ENCODE peak calls at places on chromosomes 5 and 9, in five cellular contexts. J is neuronal stem cell, W is H9, G is IMR-90, U is H1. Q is an unnamed sample.

GRCh38 chr5:93874080-93874479 is 132.7 kb upstream of the POU5F2 start:
- DNase-seq in J (no peak), W (no peak), G (peak), U (no peak), Q (no peak)

GRCh38 chr5:84292788-84293653 is 91.7 kb downstream of the EDIL3 start:
- DNase-seq in J (no peak), W (no peak), G (no peak), U (no peak), Q (no peak)

GRCh38 chr5:160260006-160260775 is 30.9 kb downstream of the FABP6 start:
- DNase-seq in J (no peak), W (no peak), G (peak), U (no peak), Q (no peak)

GRCh38 chr5:23445573-23445972 is 61.8 kb upstream of the PRDM9 start:
- DNase-seq in J (no peak), W (no peak), G (no peak), U (no peak), Q (no peak)

GRCh38 chr5:72408602-72409001 is 88.4 kb downstream of the PTCD2 start:
- DNase-seq in J (no peak), W (no peak), G (peak), U (no peak), Q (no peak)

GRCh38 chr5:148353634-148354033 is 18.3 kb downstream of the SPINK9 start:
- DNase-seq in J (no peak), W (no peak), G (no peak), U (no peak), Q (no peak)

GRCh38 chr5:54159153-54159836 is 151.1 kb downstream of the ARL15 start:
- DNase-seq in J (no peak), W (no peak), G (peak), U (no peak), Q (peak)

GRCh38 chr5:52580921-52581320 is 206.8 kb upstream of the ITGA1 start:
- DNase-seq in J (no peak), W (no peak), G (peak), U (no peak), Q (no peak)

GRCh38 chr5:107772418-107773310 is 101.9 kb upstream of the EFNA5 start:
- DNase-seq in J (no peak), W (peak), G (no peak), U (no peak), Q (no peak)

GRCh38 chr5:38667499-38667776 is 111.0 kb upstream of the LIFR start:
- DNase-seq in J (no peak), W (no peak), G (no peak), U (no peak), Q (no peak)

GRCh38 chr5:72079288-72079687 is 28.0 kb upstream of the MAP1B start:
- DNase-seq in J (no peak), W (peak), G (no peak), U (peak), Q (no peak)

GRCh38 chr5:160699301-160699700 is 152.7 kb downstream of the ATP10B start:
- DNase-seq in J (no peak), W (no peak), G (no peak), U (no peak), Q (no peak)

GRCh38 chr5:135219868-135220267 is 179.2 kb downstream of the MACROH2A1 start:
- DNase-seq in J (no peak), W (peak), G (no peak), U (peak), Q (no peak)

GRCh38 chr9:78614892-78615291 is 318.0 kb downstream of the PSAT1 start:
- DNase-seq in J (no peak), W (no peak), G (peak), U (no peak), Q (no peak)

GRCh38 chr5:16593013-16593412 is 23.8 kb downstream of the RETREG1 start:
- DNase-seq in J (no peak), W (no peak), G (no peak), U (no peak), Q (no peak)

GRCh38 chr5:133559960-133560359 is 52.4 kb downstream of the FSTL4 start:
- DNase-seq in J (no peak), W (no peak), G (no peak), U (no peak), Q (no peak)

GRCh38 chr5:90446961-90447360 is 27.6 kb downstream of the MBLAC2 start:
- DNase-seq in J (no peak), W (no peak), G (peak), U (no peak), Q (no peak)

GRCh38 chr9:31089822-31090221 is 1294.6 kb upstream of the ACO1 start:
- DNase-seq in J (no peak), W (no peak), G (peak), U (no peak), Q (no peak)

GRCh38 chr5:14628346-14628745 is 36.2 kb upstream of the OTULIN start:
- DNase-seq in J (peak), W (peak), G (peak), U (peak), Q (no peak)

GRCh38 chr9:119313846-119314245 is 55.4 kb downstream of the BRINP1 start:
- DNase-seq in J (no peak), W (no peak), G (no peak), U (no peak), Q (no peak)

GRCh38 chr5:177431317-177432142 is 5.1 kb downstream of the GRK6 start:
- DNase-seq in J (no peak), W (no peak), G (no peak), U (no peak), Q (no peak)

GRCh38 chr5:42982107-42982622 is 58.0 kb downstream of the ANXA2R start:
- DNase-seq in J (no peak), W (peak), G (no peak), U (no peak), Q (no peak)

GRCh38 chr9:16241231-16241630 is 629.2 kb downstream of the BNC2 start:
- DNase-seq in J (no peak), W (no peak), G (peak), U (no peak), Q (peak)

GRCh38 chr5:66850354-66851075 is 254.3 kb downstream of the MAST4 start:
- DNase-seq in J (no peak), W (no peak), G (peak), U (no peak), Q (peak)

GRCh38 chr5:117665121-117665520 is 1090.5 kb upstream of the SEMA6A start:
- DNase-seq in J (no peak), W (no peak), G (no peak), U (no peak), Q (no peak)

GRCh38 chr9:77177143-77177893 is at the start of gene VPS13A:
- DNase-seq in J (peak), W (peak), G (peak), U (peak), Q (peak)

GRCh38 chr5:176473335-176474006 is 25.3 kb downstream of the FAF2 start:
- DNase-seq in J (no peak), W (no peak), G (peak), U (no peak), Q (no peak)

GRCh38 chr5:61641748-61642565 is 309.9 kb downstream of the ZSWIM6 start:
- DNase-seq in J (no peak), W (no peak), G (no peak), U (no peak), Q (no peak)

GRCh38 chr9:98342103-98342818 is 86.8 kb upstream of the TBC1D2 start:
- DNase-seq in J (no peak), W (no peak), G (no peak), U (no peak), Q (no peak)

DNA sequence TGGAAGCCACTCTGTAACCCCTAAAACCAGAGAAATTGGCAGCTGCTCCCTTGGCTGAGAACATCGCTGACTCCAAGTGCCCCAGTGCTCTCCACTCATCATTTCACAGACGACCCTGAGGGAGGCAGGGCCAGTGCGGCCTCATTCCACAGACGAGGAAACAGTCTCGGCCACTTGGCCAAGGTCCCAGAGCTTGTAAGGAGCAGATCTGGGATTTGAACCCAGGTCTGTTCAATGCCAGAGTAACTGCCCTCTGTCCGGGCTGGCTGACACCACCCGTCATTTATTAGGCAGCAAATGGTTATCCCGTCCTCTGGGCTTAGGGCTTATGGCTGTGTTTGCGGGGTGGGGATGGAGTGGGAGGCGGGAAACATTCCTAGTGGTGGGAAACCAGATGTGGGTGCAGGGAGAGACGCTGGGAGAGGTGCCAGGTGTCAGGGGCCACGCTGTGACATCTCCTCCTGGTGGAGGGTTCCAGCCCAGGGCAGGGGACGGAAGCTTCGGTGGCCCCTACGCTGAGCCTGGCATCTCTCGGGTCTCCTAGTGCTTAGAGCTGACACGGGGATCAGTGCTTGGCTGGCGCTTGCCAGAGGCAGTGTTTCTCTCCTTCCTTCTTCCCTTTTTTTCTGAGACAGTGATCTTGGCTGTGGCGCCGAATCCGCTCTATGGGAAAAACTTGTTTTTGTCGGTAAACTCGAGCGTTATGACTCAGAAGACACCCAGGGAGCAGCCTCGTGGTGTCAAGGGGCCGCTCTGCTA is 20.1 kb upstream of the IER5L start:
- DNase-seq in J (no peak), W (no peak), G (peak), U (no peak), Q (peak)
- H2BK120ac ChIP-seq in J (no peak), W (no peak), G (no peak), U (no peak), Q (no peak)

GRCh38 chr5:31208043-31208442 is 14.6 kb downstream of the CDH6 start:
- DNase-seq in J (no peak), W (no peak), G (no peak), U (no peak), Q (no peak)
- H3K14ac ChIP-seq in J (no peak), W (no peak), G (no peak), U (no peak), Q (no peak)

DNA sequence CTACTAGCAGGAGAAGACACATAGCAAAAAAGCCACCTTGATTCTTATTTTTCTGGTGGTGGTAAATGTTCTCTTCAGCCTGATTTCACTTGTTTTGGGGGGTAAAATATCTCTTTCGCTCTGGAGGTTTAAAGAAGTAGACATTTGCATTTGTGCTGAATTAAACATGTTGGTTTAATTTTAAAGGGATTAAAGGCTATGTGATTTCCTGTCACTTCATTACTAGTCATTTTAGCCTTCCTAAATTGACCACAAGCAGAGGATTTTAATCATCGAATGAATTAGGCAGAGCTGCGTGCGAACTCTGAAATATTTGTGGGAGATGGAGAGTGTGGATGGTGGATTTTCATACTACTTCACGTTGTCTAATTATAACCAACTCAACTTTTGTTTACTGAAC is 4.8 kb downstream of the RASGRF2 start:
- DNase-seq in J (no peak), W (no peak), G (no peak), U (no peak), Q (no peak)
- H2BK120ac ChIP-seq in J (no peak), W (no peak), G (peak), U (no peak), Q (no peak)

GRCh38 chr9:21995652-21996275 is 1.2 kb downstream of the CDKN2B-AS1 start:
- DNase-seq in J (no peak), W (no peak), G (peak), U (peak), Q (peak)

GRCh38 chr9:21993893-21994525 is at the start of gene CDKN2A:
- DNase-seq in J (no peak), W (peak), G (peak), U (peak), Q (peak)

GRCh38 chr9:21994526-21994995 is at the start of gene CDKN2B-AS1:
- DNase-seq in J (no peak), W (peak), G (peak), U (peak), Q (peak)

GRCh38 chr9:21996438-21996837 is 1.8 kb downstream of the CDKN2B-AS1 start:
- DNase-seq in J (no peak), W (peak), G (no peak), U (no peak), Q (no peak)

GRCh38 chr9:21994996-21995651 is 533 bp downstream of the CDKN2B-AS1 start:
- DNase-seq in J (no peak), W (peak), G (peak), U (peak), Q (peak)
- H3K14ac ChIP-seq in J (no peak), W (no peak), G (peak), U (no peak), Q (no peak)

DNA sequence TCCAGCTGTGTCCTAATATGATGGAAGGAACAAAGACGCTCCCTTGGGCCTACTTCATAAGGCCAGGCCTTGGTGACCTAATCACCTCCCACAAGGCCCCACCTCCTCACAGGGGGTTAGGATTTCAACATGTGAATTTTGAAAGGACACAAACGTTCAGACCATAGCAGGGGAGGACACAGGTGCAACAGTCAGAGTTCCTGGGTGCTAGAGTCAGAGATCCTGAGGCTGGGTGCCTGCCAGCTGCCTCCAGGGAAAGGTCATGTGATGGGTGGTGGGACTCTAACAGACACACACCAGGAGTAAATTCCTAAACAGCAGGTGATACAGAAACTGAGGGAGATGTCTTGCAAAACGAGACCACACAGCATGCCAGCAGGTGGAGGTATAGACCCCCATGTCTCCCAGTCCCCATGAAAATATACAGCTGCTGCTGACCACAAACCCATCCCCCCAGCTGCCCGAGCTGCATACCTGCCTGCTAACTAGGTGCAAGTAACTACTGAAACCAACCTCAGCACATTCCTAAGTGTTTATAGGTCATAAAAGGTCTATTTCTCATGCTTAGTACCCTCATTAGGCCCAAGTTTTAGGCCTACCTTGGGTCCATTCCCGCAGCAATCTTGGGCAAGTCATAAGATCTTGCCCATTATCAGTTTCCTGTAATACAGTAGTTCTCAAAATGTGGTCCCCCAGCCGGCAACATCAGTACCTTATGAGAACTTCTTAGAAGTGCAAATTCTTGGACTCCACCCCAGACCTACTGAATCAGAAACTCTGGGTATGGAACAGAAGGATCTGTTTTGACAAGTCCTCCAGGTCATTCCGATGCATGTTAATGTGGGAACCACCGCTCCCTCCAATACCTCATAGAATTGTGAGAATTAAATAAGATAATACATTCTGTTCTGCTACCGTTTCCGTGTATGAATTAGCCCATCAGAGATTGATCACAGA is 245.3 kb downstream of the ENC1 start:
- DNase-seq in J (no peak), W (peak), G (no peak), U (peak), Q (peak)
- H2BK120ac ChIP-seq in J (no peak), W (no peak), G (no peak), U (no peak), Q (peak)

GRCh38 chr5:139481580-139482049 is 943 bp downstream of the STING1 start:
- DNase-seq in J (no peak), W (no peak), G (peak), U (no peak), Q (no peak)
- H3K14ac ChIP-seq in J (no peak), W (no peak), G (peak), U (no peak), Q (no peak)

DNA sequence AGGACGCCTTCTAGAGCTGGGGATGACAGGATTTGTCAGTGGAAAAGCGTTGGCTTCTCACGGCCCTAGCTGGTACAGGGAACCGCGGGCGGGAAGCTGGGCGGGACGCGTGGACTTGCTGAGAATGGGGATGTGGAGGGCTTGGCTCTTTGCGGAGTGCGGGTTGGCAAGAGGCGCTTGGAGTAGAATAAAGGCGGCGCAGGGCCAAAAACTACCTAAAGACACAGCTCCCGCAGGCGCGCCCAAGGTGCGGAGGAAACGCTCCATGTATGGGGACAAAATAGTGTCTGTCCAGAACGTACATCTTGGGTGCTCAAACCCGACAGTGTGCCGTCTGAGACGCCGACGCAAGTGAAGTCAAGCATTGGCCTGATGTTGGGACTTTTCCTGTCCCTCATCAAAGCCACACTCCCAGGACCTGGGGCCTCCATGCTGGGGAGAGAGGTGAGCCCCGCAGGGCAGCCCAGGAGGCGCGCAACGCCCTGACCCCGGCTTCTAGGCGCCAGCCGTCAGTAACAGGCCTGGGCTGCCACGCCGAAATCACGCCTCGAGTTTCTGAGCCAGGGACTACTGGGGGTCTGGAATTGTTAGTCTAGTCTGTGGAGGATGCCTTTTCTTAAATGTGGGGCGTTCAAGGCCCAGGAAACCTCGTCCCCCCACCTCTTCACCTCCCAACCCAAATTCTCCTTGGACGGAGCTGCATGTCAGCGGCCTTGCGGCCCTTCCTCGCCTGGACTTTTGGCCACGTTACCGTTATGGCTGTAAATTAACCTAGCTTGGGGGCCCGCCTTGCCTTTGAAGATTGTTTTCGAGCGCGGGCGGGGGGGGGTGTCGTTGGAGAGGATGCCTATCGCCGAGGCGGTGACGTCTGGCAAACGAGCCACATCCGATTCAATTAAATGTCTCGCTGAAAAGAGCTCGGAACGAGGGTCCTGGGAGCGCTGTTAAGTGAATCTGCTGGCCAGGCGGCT is 1.8 kb upstream of the NKX2-5 start:
- DNase-seq in J (no peak), W (peak), G (no peak), U (no peak), Q (no peak)
- H2BK120ac ChIP-seq in J (no peak), W (no peak), G (no peak), U (no peak), Q (no peak)

Q was measured in trophoblast cell.